ENCODE peak calls at places on chromosomes 16 and 17, in eight cellular contexts. Y is Peyer's patch, P is tibial nerve, X is stomach, W is A549, Z is esophagus muscularis mucosa, R is vagina, E is breast epithelium. K is an unnamed sample.

GRCh38 chr17:79707931-79708891 is 22.5 kb upstream of the ENPP7 start:
- DNase-seq in Y (peak; percentile 72), P (no peak), X (peak; percentile 56), W (peak; percentile 71), Z (no peak), R (no peak), E (no peak), K (no peak)

GRCh38 chr17:40322417-40323315 is 13.7 kb downstream of the RARA start:
- DNase-seq in Y (peak; percentile 94), P (no peak), X (peak; percentile 70), W (peak; percentile 94), Z (no peak), R (no peak), E (peak; percentile 88), K (peak; percentile 95)

GRCh38 chr17:46191332-46192210 is 1.7 kb downstream of the KANSL1 start:
- DNase-seq in Y (no peak), P (no peak), X (no peak), W (peak; percentile 97), Z (no peak), R (no peak), E (no peak), K (peak; percentile 32)

GRCh38 chr17:9021158-9021984 is at the start of gene NTN1:
- DNase-seq in Y (peak; percentile 65), P (peak; percentile 39), X (peak; percentile 52), W (no peak), Z (no peak), R (peak; percentile 72), E (no peak), K (peak; percentile 90)

GRCh38 chr17:77783991-77784820 is 174.3 kb upstream of the TNRC6C start:
- DNase-seq in Y (peak; percentile 61), P (no peak), X (no peak), W (no peak), Z (no peak), R (no peak), E (no peak), K (no peak)

GRCh38 chr16:14225457-14225856 is 154.3 kb downstream of the MRTFB start:
- DNase-seq in Y (no peak), P (no peak), X (no peak), W (no peak), Z (no peak), R (no peak), E (no peak), K (no peak)

GRCh38 chr17:34852614-34853013 is 108.6 kb downstream of the CCT6B start:
- DNase-seq in Y (no peak), P (no peak), X (no peak), W (no peak), Z (no peak), R (no peak), E (no peak), K (no peak)

GRCh38 chr16:19935696-19936095 is 51.0 kb upstream of the GPRC5B start:
- DNase-seq in Y (no peak), P (no peak), X (no peak), W (no peak), Z (no peak), R (no peak), E (no peak), K (no peak)

GRCh38 chr17:69423450-69423849 is 9.0 kb downstream of the MAP2K6 start:
- DNase-seq in Y (no peak), P (no peak), X (no peak), W (no peak), Z (no peak), R (no peak), E (no peak), K (no peak)

GRCh38 chr16:35747658-35748455 is 2288.4 kb downstream of the TP53TG3F start:
- DNase-seq in Y (no peak), P (no peak), X (no peak), W (no peak), Z (peak; percentile 82), R (peak; percentile 76), E (no peak), K (peak; percentile 62)

GRCh38 chr16:17070882-17071592 is 399.7 kb downstream of the XYLT1 start:
- DNase-seq in Y (peak; percentile 95), P (no peak), X (peak; percentile 49), W (no peak), Z (no peak), R (no peak), E (no peak), K (no peak)

GRCh38 chr17:79211061-79211770 is 136.6 kb downstream of the ENGASE start:
- DNase-seq in Y (no peak), P (no peak), X (no peak), W (no peak), Z (no peak), R (no peak), E (no peak), K (no peak)

GRCh38 chr16:2371421-2371820 is 30.9 kb upstream of the ABCA3 start:
- DNase-seq in Y (no peak), P (no peak), X (no peak), W (no peak), Z (no peak), R (no peak), E (no peak), K (no peak)

GRCh38 chr17:67575325-67575724 is 142.4 kb upstream of the NOL11 start:
- DNase-seq in Y (peak; percentile 53), P (no peak), X (no peak), W (no peak), Z (peak; percentile 90), R (no peak), E (no peak), K (no peak)

GRCh38 chr17:49525831-49526741 is 31.0 kb downstream of the NGFR start:
- DNase-seq in Y (peak; percentile 42), P (no peak), X (no peak), W (no peak), Z (no peak), R (peak; percentile 82), E (peak; percentile 44), K (peak; percentile 74)

GRCh38 chr17:38798614-38799500 is 499 bp downstream of the PIP4K2B start:
- DNase-seq in Y (peak; percentile 75), P (peak; percentile 13), X (peak; percentile 44), W (peak; percentile 50), Z (no peak), R (no peak), E (peak; percentile 54), K (peak; percentile 31)

GRCh38 chr17:77128895-77129567 is 11.7 kb upstream of the SEC14L1 start:
- DNase-seq in Y (no peak), P (no peak), X (no peak), W (no peak), Z (no peak), R (no peak), E (no peak), K (no peak)

GRCh38 chr16:25692307-25692706 is 548 bp downstream of the HS3ST4 start:
- DNase-seq in Y (no peak), P (no peak), X (peak; percentile 25), W (no peak), Z (no peak), R (no peak), E (no peak), K (no peak)

GRCh38 chr16:25690563-25691143 is 1.1 kb upstream of the HS3ST4 start:
- DNase-seq in Y (no peak), P (no peak), X (peak; percentile 41), W (no peak), Z (no peak), R (no peak), E (no peak), K (no peak)

GRCh38 chr16:25693621-25694020 is 1.9 kb downstream of the HS3ST4 start:
- DNase-seq in Y (no peak), P (no peak), X (no peak), W (no peak), Z (no peak), R (no peak), E (no peak), K (no peak)

GRCh38 chr16:25692734-25693508 is 1.2 kb downstream of the HS3ST4 start:
- DNase-seq in Y (no peak), P (no peak), X (no peak), W (no peak), Z (no peak), R (no peak), E (no peak), K (no peak)

DNA sequence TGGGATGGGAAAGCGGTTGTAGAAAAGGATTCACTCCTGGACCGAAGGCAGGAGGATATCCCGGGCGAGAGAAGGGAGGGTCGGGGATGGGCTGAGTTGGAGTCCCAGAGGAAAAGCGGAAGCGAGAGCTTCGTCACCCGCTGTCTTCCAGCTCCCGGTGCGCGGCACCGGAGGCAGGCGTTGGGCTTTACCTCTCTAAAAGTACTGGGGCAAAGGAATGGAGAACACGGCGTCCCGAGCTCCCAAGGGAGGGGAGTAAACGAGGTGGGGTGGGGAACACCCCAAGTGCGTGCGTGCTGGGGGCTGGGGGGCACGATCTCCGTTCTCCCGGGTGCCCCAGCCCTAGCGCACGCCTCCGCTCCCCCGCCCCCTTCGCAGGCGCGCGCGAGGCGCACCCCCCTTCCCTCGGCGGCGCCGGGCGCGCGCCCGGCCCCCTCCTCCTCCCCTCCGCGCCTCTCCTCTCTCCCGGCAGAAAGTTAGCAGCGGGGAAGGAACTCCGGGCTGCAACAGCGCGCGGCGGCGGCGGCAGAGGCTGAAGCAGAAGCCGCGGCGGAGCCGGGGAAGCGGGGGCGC is at the start of gene HS3ST4:
- DNase-seq in Y (no peak), P (no peak), X (peak; percentile 43), W (no peak), Z (no peak), R (no peak), E (no peak), K (no peak)
- H3K4me3 ChIP-seq in Y (no peak within 1 kb of the TSS), P (no peak within 1 kb of the TSS), X (peak within 1 kb of the TSS; percentile 50), W (peak within 1 kb of the TSS; percentile 43), Z (peak within 1 kb of the TSS; percentile 38), R (peak within 1 kb of the TSS; percentile 30), E (peak within 1 kb of the TSS; percentile 69), K (peak within 1 kb of the TSS; percentile 12)

GRCh38 chr16:30921748-30922419 is 1.5 kb upstream of the FBXL19 start:
- DNase-seq in Y (peak; percentile 95), P (peak; percentile 73), X (peak; percentile 90), W (peak; percentile 82), Z (peak; percentile 97), R (no peak), E (peak; percentile 92), K (peak; percentile 90)
- TF ChIP-seq POLR2A in Y (peak; percentile 14), P (peak; percentile 16), X (no peak), W (peak; percentile 24), Z (no peak), R (no peak), E (peak; percentile 2), K (no peak)

GRCh38 chr17:75404739-75405364 is 626 bp downstream of the GRB2 start:
- DNase-seq in Y (peak; percentile 66), P (no peak), X (peak; percentile 42), W (peak; percentile 58), Z (peak; percentile 92), R (peak; percentile 84), E (peak; percentile 55), K (peak; percentile 87)
- H3K4me3 ChIP-seq in Y (peak overlapping the region; percentile 94), P (peak overlapping the region; percentile 97), X (peak overlapping the region; percentile 100), W (peak overlapping the region; percentile 96), Z (peak overlapping the region; percentile 99), R (peak overlapping the region; percentile 99), E (peak overlapping the region; percentile 94), K (peak overlapping the region; percentile 98)

DNA sequence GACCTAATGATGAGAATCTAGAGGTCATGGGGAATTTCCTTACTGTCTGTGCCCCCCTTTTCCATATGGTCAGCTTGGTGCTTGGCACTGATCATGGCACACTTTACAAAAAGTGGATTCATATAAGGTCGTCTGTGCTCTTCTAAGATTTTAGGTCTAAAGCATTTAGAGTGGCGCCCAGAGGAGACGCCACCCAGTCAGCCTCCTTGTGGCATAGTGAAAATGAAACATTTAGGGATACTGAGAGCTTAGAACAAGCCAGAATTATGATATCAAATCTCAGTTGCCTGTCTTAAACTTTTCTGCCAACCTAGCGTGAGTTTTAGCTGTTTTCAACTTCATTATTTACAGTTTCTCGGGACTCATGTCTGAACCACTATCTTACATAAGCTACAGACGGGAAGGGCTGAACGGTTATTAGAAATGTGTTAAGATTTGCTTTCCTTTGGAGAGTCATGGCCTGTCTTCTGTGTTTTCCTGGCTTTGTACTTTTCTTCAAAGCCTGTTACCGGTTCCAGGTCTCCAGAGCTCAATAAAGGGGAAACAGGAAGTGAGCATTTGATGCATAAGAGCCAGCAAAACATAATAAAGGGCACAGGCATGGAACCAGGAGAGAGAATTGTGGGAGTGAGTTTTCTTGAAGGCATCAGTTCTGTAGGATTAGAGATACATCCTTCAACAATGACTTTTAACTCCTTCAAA is 13.7 kb downstream of the ZNRF1 start:
- DNase-seq in Y (no peak), P (no peak), X (no peak), W (no peak), Z (no peak), R (no peak), E (no peak), K (no peak)
- TF ChIP-seq POLR2A in Y (no peak), P (no peak), X (no peak), W (no peak), Z (no peak), R (no peak), E (no peak), K (no peak)